ENCODE peak calls at places on chromosomes 3 and 15, in five cellular contexts. X is RPMI8226; V is retina; J is stimulated activated CD8-positive, alpha-beta memory T cell treated with anti-CD3 and anti-CD28 coated beads, Interleukin-15, amount 100 ng/mL, for 24 hours; B is kidney tubule cell. L is an unnamed sample.

GRCh38 chr15:34610388-34610787 is 26.9 kb upstream of the GOLGA8B start:
- DNase-seq in X (no peak), V (no peak), J (no peak), B (peak; percentile 6), L (no peak)

GRCh38 chr3:115042351-115042750 is 104.7 kb downstream of the ZBTB20 start:
- DNase-seq in X (no peak), V (no peak), J (no peak), B (no peak), L (no peak)

GRCh38 chr3:143167956-143168355 is 48.4 kb downstream of the CHST2 start:
- DNase-seq in X (no peak), V (no peak), J (no peak), B (peak; percentile 26), L (no peak)

GRCh38 chr3:10761583-10761982 is 54.4 kb upstream of the SLC6A11 start:
- DNase-seq in X (no peak), V (peak; percentile 78), J (no peak), B (peak; percentile 38), L (no peak)

GRCh38 chr15:42359990-42360389 is 689 bp downstream of the CAPN3 start:
- DNase-seq in X (no peak), V (no peak), J (no peak), B (no peak), L (no peak)

GRCh38 chr15:43769584-43770228 is 7.1 kb downstream of the ELL3 start:
- DNase-seq in X (peak; percentile 52), V (peak; percentile 40), J (no peak), B (peak; percentile 57), L (peak; percentile 41)

GRCh38 chr3:197237897-197238296 is 60.5 kb downstream of the DLG1 start:
- DNase-seq in X (no peak), V (no peak), J (no peak), B (no peak), L (no peak)

GRCh38 chr3:123385981-123386380 is 62.9 kb downstream of the ADCY5 start:
- DNase-seq in X (no peak), V (no peak), J (no peak), B (peak; percentile 70), L (no peak)

GRCh38 chr15:79960502-79961217 is 10.3 kb downstream of the BCL2A1 start:
- DNase-seq in X (no peak), V (no peak), J (no peak), B (no peak), L (peak; percentile 36)

GRCh38 chr3:16448691-16449090 is 64.8 kb downstream of the RFTN1 start:
- DNase-seq in X (no peak), V (no peak), J (no peak), B (peak; percentile 93), L (peak; percentile 35)

GRCh38 chr3:127652246-127652995 is 20.3 kb upstream of the ABTB1 start:
- DNase-seq in X (peak; percentile 44), V (peak; percentile 80), J (no peak), B (peak; percentile 64), L (peak; percentile 9)

GRCh38 chr15:41233367-41233771 is 2.3 kb downstream of the CHP1 start:
- DNase-seq in X (no peak), V (no peak), J (no peak), B (peak; percentile 62), L (no peak)

GRCh38 chr3:12273045-12273695 is 15.7 kb upstream of the PPARG start:
- DNase-seq in X (no peak), V (no peak), J (no peak), B (no peak), L (no peak)

GRCh38 chr3:51637144-51637940 is 33.7 kb upstream of the TEX264 start:
- DNase-seq in X (peak; percentile 11), V (no peak), J (no peak), B (no peak), L (no peak)

GRCh38 chr3:150407051-150407817 is 864 bp upstream of the TSC22D2 start:
- DNase-seq in X (peak; percentile 13), V (no peak), J (no peak), B (no peak), L (no peak)

GRCh38 chr15:34439878-34440277 is 2.3 kb upstream of the GOLGA8A start:
- DNase-seq in X (no peak), V (no peak), J (no peak), B (no peak), L (no peak)

GRCh38 chr3:172156309-172156998 is 117.1 kb downstream of the FNDC3B start:
- DNase-seq in X (no peak), V (peak; percentile 55), J (no peak), B (peak; percentile 73), L (no peak)

GRCh38 chr3:45776611-45777010 is 19.7 kb downstream of the SLC6A20 start:
- DNase-seq in X (peak; percentile 57), V (no peak), J (no peak), B (no peak), L (no peak)

GRCh38 chr3:41915353-41915752 is 46.5 kb downstream of the ULK4 start:
- DNase-seq in X (no peak), V (no peak), J (no peak), B (no peak), L (no peak)

GRCh38 chr15:59169337-59169736 is 37.3 kb upstream of the LDHAL6B start:
- DNase-seq in X (no peak), V (no peak), J (no peak), B (peak; percentile 80), L (peak; percentile 85)

GRCh38 chr3:141454906-141455602 is 31.8 kb upstream of the RASA2 start:
- DNase-seq in X (peak; percentile 78), V (peak; percentile 50), J (no peak), B (peak; percentile 86), L (peak; percentile 57)

GRCh38 chr3:161014997-161015749 is 90.0 kb downstream of the B3GALNT1 start:
- DNase-seq in X (no peak), V (peak; percentile 35), J (no peak), B (no peak), L (no peak)

GRCh38 chr15:34470091-34470490 is 32.5 kb upstream of the GOLGA8A start:
- DNase-seq in X (no peak), V (no peak), J (no peak), B (no peak), L (no peak)

GRCh38 chr3:14555835-14556234 is 15.7 kb upstream of the GRIP2 start:
- DNase-seq in X (peak; percentile 21), V (no peak), J (no peak), B (no peak), L (no peak)

GRCh38 chr3:65625310-65625709 is 413.4 kb downstream of the MAGI1 start:
- DNase-seq in X (no peak), V (no peak), J (no peak), B (no peak), L (no peak)

GRCh38 chr3:14467723-14468620 is 65.6 kb downstream of the SLC6A6 start:
- DNase-seq in X (peak; percentile 27), V (peak; percentile 75), J (peak; percentile 10), B (peak; percentile 47), L (peak; percentile 50)

GRCh38 chr15:99100245-99101173 is 4.4 kb upstream of the SYNM start:
- DNase-seq in X (peak; percentile 82), V (peak; percentile 90), J (no peak), B (peak; percentile 68), L (peak; percentile 26)

GRCh38 chr3:191051037-191051436 is 148.0 kb upstream of the OSTN start:
- DNase-seq in X (peak; percentile 35), V (peak; percentile 38), J (no peak), B (peak; percentile 48), L (peak; percentile 12)

GRCh38 chr3:198018416-198018815 is 58.4 kb downstream of the LMLN start:
- DNase-seq in X (no peak), V (no peak), J (no peak), B (no peak), L (no peak)

GRCh38 chr15:45646220-45646619 is 11.4 kb downstream of the SQOR start:
- DNase-seq in X (no peak), V (no peak), J (no peak), B (peak; percentile 23), L (no peak)

GRCh38 chr3:112814256-112814655 is 32.4 kb downstream of the CD200R1L start:
- DNase-seq in X (peak; percentile 25), V (no peak), J (no peak), B (peak; percentile 53), L (peak; percentile 86)

GRCh38 chr15:70344666-70345065 is 246.9 kb upstream of the TLE3 start:
- DNase-seq in X (peak; percentile 82), V (no peak), J (no peak), B (no peak), L (no peak)

GRCh38 chr3:25820372-25820771 is 30.5 kb downstream of the OXSM start:
- DNase-seq in X (peak; percentile 69), V (peak; percentile 12), J (no peak), B (peak; percentile 98), L (no peak)

GRCh38 chr3:75001330-75001729 is 386.9 kb upstream of the CNTN3 start:
- DNase-seq in X (no peak), V (no peak), J (no peak), B (peak; percentile 9), L (peak; percentile 21)

GRCh38 chr3:49793486-49794085 is 6.1 kb downstream of the CDHR4 start:
- DNase-seq in X (no peak), V (no peak), J (no peak), B (no peak), L (no peak)

GRCh38 chr3:48082580-48083187 is 66.5 kb upstream of the MAP4 start:
- DNase-seq in X (no peak), V (no peak), J (no peak), B (no peak), L (no peak)

GRCh38 chr3:196440041-196440537 is 7.9 kb upstream of the UBXN7 start:
- DNase-seq in X (no peak), V (no peak), J (no peak), B (no peak), L (no peak)

GRCh38 chr3:11346416-11346815 is 74.2 kb downstream of the ATG7 start:
- DNase-seq in X (no peak), V (no peak), J (no peak), B (peak; percentile 82), L (no peak)

GRCh38 chr3:194137314-194138097 is 1.6 kb downstream of the HES1 start:
- DNase-seq in X (peak; percentile 73), V (peak; percentile 69), J (no peak), B (peak; percentile 83), L (peak; percentile 36)

L was measured in MV-4-11.